ENCODE peak calls at places on chromosomes 7 and 10, in ten cellular contexts. One of them, this sample, is unnamed.

GRCh38 chr10:97028126-97028831 is 157.5 kb downstream of the SLIT1 start:
- DNase-seq in tibial artery: no peak
- DNase-seq in astrocyte: peak; percentile 79
- DNase-seq in prostate gland: no peak
- DNase-seq in uterus: no peak
- DNase-seq in HCT116: no peak
- DNase-seq in endothelial cell: no peak
- DNase-seq in GM12865: no peak
- DNase-seq in hepatocyte: no peak
- DNase-seq in BJ: peak; percentile 39
- DNase-seq in this sample: no peak

GRCh38 chr7:43119371-43120069 is 7.1 kb downstream of the HECW1 start:
- DNase-seq in BJ: peak; percentile 65
- DNase-seq in tibial artery: no peak
- DNase-seq in prostate gland: no peak
- DNase-seq in hepatocyte: no peak
- DNase-seq in HCT116: no peak
- DNase-seq in GM12865: no peak
- DNase-seq in uterus: no peak
- DNase-seq in astrocyte: peak; percentile 88
- DNase-seq in endothelial cell: no peak
- DNase-seq in this sample: no peak

GRCh38 chr10:60962946-60963345 is 19.0 kb upstream of the RHOBTB1 start:
- DNase-seq in prostate gland: no peak
- DNase-seq in BJ: no peak
- DNase-seq in endothelial cell: no peak
- DNase-seq in tibial artery: no peak
- DNase-seq in astrocyte: peak; percentile 80
- DNase-seq in HCT116: no peak
- DNase-seq in GM12865: no peak
- DNase-seq in uterus: no peak
- DNase-seq in hepatocyte: no peak
- DNase-seq in this sample: no peak

GRCh38 chr10:124249812-124250432 is 156.5 kb upstream of the CHST15 start:
- DNase-seq in uterus: no peak
- DNase-seq in prostate gland: no peak
- DNase-seq in GM12865: peak; percentile 32
- DNase-seq in endothelial cell: no peak
- DNase-seq in tibial artery: no peak
- DNase-seq in HCT116: peak; percentile 22
- DNase-seq in astrocyte: no peak
- DNase-seq in hepatocyte: no peak
- DNase-seq in BJ: no peak
- DNase-seq in this sample: no peak

GRCh38 chr10:46995234-46995633 is 84.0 kb downstream of the PTPN20 start:
- DNase-seq in uterus: no peak
- DNase-seq in endothelial cell: no peak
- DNase-seq in prostate gland: no peak
- DNase-seq in BJ: no peak
- DNase-seq in astrocyte: no peak
- DNase-seq in hepatocyte: no peak
- DNase-seq in HCT116: no peak
- DNase-seq in tibial artery: no peak
- DNase-seq in GM12865: no peak
- DNase-seq in this sample: no peak

GRCh38 chr7:142943706-142944268 is 4.5 kb downstream of the LLCFC1 start:
- DNase-seq in uterus: no peak
- DNase-seq in GM12865: no peak
- DNase-seq in hepatocyte: no peak
- DNase-seq in prostate gland: peak; percentile 46
- DNase-seq in tibial artery: no peak
- DNase-seq in HCT116: no peak
- DNase-seq in endothelial cell: no peak
- DNase-seq in astrocyte: no peak
- DNase-seq in BJ: no peak
- DNase-seq in this sample: no peak

GRCh38 chr10:16845248-16845647 is 28.0 kb upstream of the RSU1 start:
- DNase-seq in uterus: peak; percentile 32
- DNase-seq in GM12865: no peak
- DNase-seq in prostate gland: no peak
- DNase-seq in astrocyte: no peak
- DNase-seq in tibial artery: no peak
- DNase-seq in HCT116: no peak
- DNase-seq in BJ: no peak
- DNase-seq in endothelial cell: no peak
- DNase-seq in hepatocyte: no peak
- DNase-seq in this sample: no peak

GRCh38 chr10:21015838-21016237 is 118.7 kb upstream of the NEBL start:
- DNase-seq in BJ: no peak
- DNase-seq in uterus: no peak
- DNase-seq in tibial artery: no peak
- DNase-seq in GM12865: peak; percentile 14
- DNase-seq in endothelial cell: no peak
- DNase-seq in prostate gland: no peak
- DNase-seq in HCT116: no peak
- DNase-seq in astrocyte: no peak
- DNase-seq in hepatocyte: no peak
- DNase-seq in this sample: no peak

GRCh38 chr7:101321491-101322401 is at the start of gene IFT22:
- DNase-seq in endothelial cell: peak; percentile 93
- DNase-seq in astrocyte: peak; percentile 78
- DNase-seq in uterus: peak; percentile 92
- DNase-seq in GM12865: peak; percentile 94
- DNase-seq in tibial artery: peak; percentile 94
- DNase-seq in hepatocyte: peak; percentile 97
- DNase-seq in prostate gland: peak; percentile 92
- DNase-seq in HCT116: peak; percentile 66
- DNase-seq in BJ: peak; percentile 27
- DNase-seq in this sample: peak; percentile 97

GRCh38 chr10:25356609-25357008 is 181.8 kb downstream of the GPR158 start:
- DNase-seq in GM12865: no peak
- DNase-seq in endothelial cell: no peak
- DNase-seq in tibial artery: no peak
- DNase-seq in hepatocyte: no peak
- DNase-seq in BJ: no peak
- DNase-seq in HCT116: no peak
- DNase-seq in astrocyte: no peak
- DNase-seq in uterus: no peak
- DNase-seq in prostate gland: no peak
- DNase-seq in this sample: no peak

GRCh38 chr10:3790858-3791257 is 5.8 kb upstream of the KLF6 start:
- DNase-seq in BJ: no peak
- DNase-seq in astrocyte: no peak
- DNase-seq in tibial artery: no peak
- DNase-seq in uterus: no peak
- DNase-seq in hepatocyte: no peak
- DNase-seq in HCT116: no peak
- DNase-seq in prostate gland: no peak
- DNase-seq in GM12865: no peak
- DNase-seq in endothelial cell: no peak
- DNase-seq in this sample: no peak

GRCh38 chr7:134646425-134647305 is at the start of gene BPGM:
- DNase-seq in uterus: peak; percentile 99
- DNase-seq in endothelial cell: peak; percentile 95
- DNase-seq in hepatocyte: peak; percentile 98
- DNase-seq in BJ: peak; percentile 100
- DNase-seq in prostate gland: peak; percentile 99
- DNase-seq in HCT116: peak; percentile 100
- DNase-seq in tibial artery: peak; percentile 99
- DNase-seq in GM12865: peak; percentile 100
- DNase-seq in astrocyte: peak; percentile 100
- DNase-seq in this sample: peak; percentile 95
- TF ChIP-seq CTCF in uterus: no peak
- TF ChIP-seq CTCF in endothelial cell: no peak
- TF ChIP-seq CTCF in hepatocyte: peak; percentile 44
- TF ChIP-seq CTCF in BJ: peak; percentile 37
- TF ChIP-seq CTCF in prostate gland: no peak
- TF ChIP-seq CTCF in HCT116: no peak
- TF ChIP-seq CTCF in tibial artery: peak; percentile 2
- TF ChIP-seq CTCF in GM12865: peak; percentile 48
- TF ChIP-seq CTCF in astrocyte: peak; percentile 10
- TF ChIP-seq CTCF in this sample: peak; percentile 48

GRCh38 chr10:91048380-91048779 is 127.5 kb upstream of the ANKRD1 start:
- DNase-seq in astrocyte: no peak
- DNase-seq in uterus: no peak
- DNase-seq in GM12865: peak; percentile 8
- DNase-seq in HCT116: no peak
- DNase-seq in prostate gland: no peak
- DNase-seq in tibial artery: no peak
- DNase-seq in endothelial cell: no peak
- DNase-seq in hepatocyte: no peak
- DNase-seq in BJ: no peak
- DNase-seq in this sample: no peak

GRCh38 chr10:91040343-91040742 is 119.5 kb upstream of the ANKRD1 start:
- DNase-seq in endothelial cell: no peak
- DNase-seq in HCT116: no peak
- DNase-seq in uterus: no peak
- DNase-seq in prostate gland: no peak
- DNase-seq in GM12865: no peak
- DNase-seq in BJ: no peak
- DNase-seq in tibial artery: no peak
- DNase-seq in hepatocyte: no peak
- DNase-seq in astrocyte: no peak
- DNase-seq in this sample: no peak

GRCh38 chr10:91042069-91042468 is 121.2 kb upstream of the ANKRD1 start:
- DNase-seq in hepatocyte: no peak
- DNase-seq in GM12865: no peak
- DNase-seq in endothelial cell: no peak
- DNase-seq in HCT116: no peak
- DNase-seq in tibial artery: no peak
- DNase-seq in prostate gland: no peak
- DNase-seq in uterus: no peak
- DNase-seq in BJ: no peak
- DNase-seq in astrocyte: no peak
- DNase-seq in this sample: no peak

GRCh38 chr10:91046891-91047290 is 126.0 kb upstream of the ANKRD1 start:
- DNase-seq in astrocyte: peak; percentile 38
- DNase-seq in hepatocyte: no peak
- DNase-seq in tibial artery: no peak
- DNase-seq in prostate gland: no peak
- DNase-seq in endothelial cell: no peak
- DNase-seq in uterus: no peak
- DNase-seq in HCT116: no peak
- DNase-seq in GM12865: no peak
- DNase-seq in BJ: no peak
- DNase-seq in this sample: no peak

DNA sequence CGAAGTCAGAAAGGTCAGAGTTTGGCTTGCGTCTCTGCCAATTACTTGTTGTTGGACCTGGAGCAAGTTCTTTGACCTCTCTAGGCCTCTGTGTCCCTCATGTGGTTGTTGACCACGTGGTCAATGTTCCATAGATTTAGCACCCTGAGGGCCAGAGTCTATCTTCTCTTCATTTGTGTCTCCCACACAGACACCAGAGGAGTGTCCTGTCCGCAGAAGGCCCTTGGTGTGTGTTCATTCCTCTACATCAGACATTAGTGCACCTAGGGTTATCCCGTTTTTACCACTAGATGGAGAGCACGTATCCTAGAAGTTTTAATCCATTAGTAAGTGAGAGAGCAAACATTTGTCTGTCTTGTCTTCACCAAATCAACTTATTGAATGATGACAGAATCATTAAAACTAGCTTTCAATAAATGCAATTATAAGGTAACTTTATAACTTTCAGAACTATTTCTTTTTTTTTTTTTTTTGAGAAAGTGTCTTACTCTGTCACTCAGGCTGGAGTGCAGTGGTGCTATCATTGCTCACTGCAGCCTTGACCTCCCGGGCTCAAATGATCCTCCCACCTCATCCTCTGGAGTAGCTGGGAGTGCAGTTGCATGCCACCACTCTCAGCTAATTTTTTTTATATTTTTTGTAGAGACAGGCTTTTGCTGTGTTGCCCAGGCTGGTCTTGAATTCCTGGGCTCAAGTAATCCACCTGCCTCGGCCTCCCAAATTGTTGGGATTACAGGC is 122.5 kb upstream of the ANKRD1 start:
- DNase-seq in HCT116: peak; percentile 21
- DNase-seq in tibial artery: no peak
- DNase-seq in prostate gland: no peak
- DNase-seq in uterus: no peak
- DNase-seq in astrocyte: no peak
- DNase-seq in endothelial cell: peak; percentile 13
- DNase-seq in hepatocyte: peak; percentile 38
- DNase-seq in BJ: no peak
- DNase-seq in GM12865: peak; percentile 23
- DNase-seq in this sample: no peak
- TF ChIP-seq CTCF in HCT116: peak; percentile 59
- TF ChIP-seq CTCF in tibial artery: peak; percentile 64
- TF ChIP-seq CTCF in prostate gland: no peak
- TF ChIP-seq CTCF in uterus: peak; percentile 26
- TF ChIP-seq CTCF in astrocyte: peak; percentile 41
- TF ChIP-seq CTCF in endothelial cell: peak; percentile 50
- TF ChIP-seq CTCF in hepatocyte: peak; percentile 51
- TF ChIP-seq CTCF in BJ: peak; percentile 46
- TF ChIP-seq CTCF in GM12865: peak; percentile 26
- TF ChIP-seq CTCF in this sample: peak; percentile 15

GRCh38 chr7:138157702-138158101 is 81.4 kb downstream of the AKR1D1 start:
- DNase-seq in GM12865: no peak
- DNase-seq in prostate gland: no peak
- DNase-seq in tibial artery: no peak
- DNase-seq in endothelial cell: no peak
- DNase-seq in BJ: no peak
- DNase-seq in astrocyte: no peak
- DNase-seq in hepatocyte: no peak
- DNase-seq in uterus: no peak
- DNase-seq in HCT116: no peak
- DNase-seq in this sample: no peak
- TF ChIP-seq CTCF in GM12865: no peak
- TF ChIP-seq CTCF in prostate gland: no peak
- TF ChIP-seq CTCF in tibial artery: no peak
- TF ChIP-seq CTCF in endothelial cell: no peak
- TF ChIP-seq CTCF in BJ: no peak
- TF ChIP-seq CTCF in astrocyte: no peak
- TF ChIP-seq CTCF in hepatocyte: no peak
- TF ChIP-seq CTCF in uterus: no peak
- TF ChIP-seq CTCF in HCT116: no peak
- TF ChIP-seq CTCF in this sample: no peak

DNA sequence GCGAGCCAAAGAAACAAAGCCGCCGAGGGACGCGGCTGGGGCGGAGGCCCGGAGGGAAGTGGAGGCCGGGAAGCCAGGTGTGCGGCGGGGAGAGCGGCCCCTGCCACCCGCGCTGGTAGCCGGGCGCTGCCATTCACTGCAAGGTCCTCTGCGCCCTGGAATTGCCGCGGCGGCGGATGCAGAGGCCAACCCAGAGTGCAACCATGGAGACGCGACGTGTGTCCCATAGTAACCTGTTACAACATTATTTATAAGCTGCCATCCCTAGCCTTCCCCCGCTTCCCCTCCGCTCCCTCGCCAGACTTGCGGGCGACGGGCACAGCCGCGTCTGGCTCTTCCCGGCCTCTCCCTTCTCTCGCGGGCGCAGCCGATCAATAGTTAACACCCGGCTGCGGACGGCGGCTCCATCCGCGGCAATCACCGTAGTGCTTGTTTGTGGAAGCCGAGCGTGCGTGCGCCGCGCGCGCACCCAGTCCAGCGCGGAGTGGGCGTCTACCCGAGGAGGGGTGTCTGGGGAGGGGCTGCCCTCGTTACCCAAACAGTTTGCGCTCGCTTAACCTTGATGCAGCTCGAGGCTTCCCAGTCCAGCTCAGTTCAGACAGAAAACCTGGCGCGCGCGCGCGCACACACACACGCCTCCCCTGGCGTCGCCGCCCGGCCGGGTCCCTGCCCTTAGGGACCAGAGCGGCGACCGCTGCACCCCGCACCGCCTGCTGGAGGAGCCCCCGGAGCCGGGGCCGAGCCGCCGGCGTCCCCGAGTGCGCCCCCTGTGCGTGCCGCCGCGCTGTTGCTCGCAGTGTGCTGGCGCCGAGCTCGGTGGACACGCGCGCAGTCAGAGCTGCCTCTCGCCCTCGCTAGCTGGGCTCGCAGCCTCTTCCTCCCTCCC is 165.4 kb upstream of the DPP6 start:
- DNase-seq in tibial artery: no peak
- DNase-seq in uterus: peak; percentile 33
- DNase-seq in astrocyte: no peak
- DNase-seq in BJ: no peak
- DNase-seq in hepatocyte: peak; percentile 19
- DNase-seq in prostate gland: no peak
- DNase-seq in GM12865: no peak
- DNase-seq in HCT116: no peak
- DNase-seq in endothelial cell: peak; percentile 22
- DNase-seq in this sample: no peak
- TF ChIP-seq CTCF in tibial artery: no peak
- TF ChIP-seq CTCF in uterus: peak; percentile 56
- TF ChIP-seq CTCF in astrocyte: no peak
- TF ChIP-seq CTCF in BJ: no peak
- TF ChIP-seq CTCF in hepatocyte: no peak
- TF ChIP-seq CTCF in prostate gland: no peak
- TF ChIP-seq CTCF in GM12865: no peak
- TF ChIP-seq CTCF in HCT116: no peak
- TF ChIP-seq CTCF in endothelial cell: peak; percentile 18
- TF ChIP-seq CTCF in this sample: no peak